ENCODE peak calls at places on chromosome 12, in five cellular contexts. A is GM12878, D is K562, R is HepG2, Y is A549. P is an unnamed sample.

GRCh38 chr12:53208877-53209463 is 1.9 kb upstream of the ITGB7 start:
- DNase-seq in A (no peak), D (no peak), R (no peak), Y (no peak), P (peak)

GRCh38 chr12:121992059-121992879 is 29.4 kb upstream of the BCL7A start:
- DNase-seq in A (peak), D (no peak), R (peak), Y (peak), P (no peak)

GRCh38 chr12:92987846-92988621 is 58.9 kb upstream of the EEA1 start:
- DNase-seq in A (peak), D (no peak), R (peak), Y (no peak), P (peak)

GRCh38 chr12:27573972-27574371 is 50.0 kb downstream of the PPFIBP1 start:
- DNase-seq in A (no peak), D (no peak), R (no peak), Y (no peak), P (no peak)

GRCh38 chr12:68131867-68132414 is 27.6 kb downstream of the IFNG start:
- DNase-seq in A (no peak), D (no peak), R (no peak), Y (no peak), P (no peak)

GRCh38 chr12:115941362-115941761 is 336.1 kb downstream of the MED13L start:
- DNase-seq in A (no peak), D (no peak), R (no peak), Y (no peak), P (peak)

GRCh38 chr12:120126635-120127005 is 10.1 kb upstream of the RAB35 start:
- DNase-seq in A (no peak), D (no peak), R (no peak), Y (no peak), P (peak)

GRCh38 chr12:130281157-130281799 is 56.4 kb upstream of the PIWIL1 start:
- DNase-seq in A (no peak), D (peak), R (no peak), Y (peak), P (peak)

GRCh38 chr12:120630139-120630895 is 10.1 kb upstream of the CABP1 start:
- DNase-seq in A (no peak), D (no peak), R (no peak), Y (no peak), P (no peak)

GRCh38 chr12:132731574-132731973 is 20.9 kb downstream of the PGAM5 start:
- DNase-seq in A (no peak), D (no peak), R (no peak), Y (no peak), P (no peak)

GRCh38 chr12:120584343-120585149 is 3.3 kb upstream of the POP5 start:
- DNase-seq in A (no peak), D (peak), R (no peak), Y (peak), P (peak)

GRCh38 chr12:70165450-70165849 is 77.8 kb upstream of the CNOT2 start:
- DNase-seq in A (no peak), D (peak), R (no peak), Y (no peak), P (peak)

GRCh38 chr12:49069507-49070346 is at the start of gene RHEBL1:
- DNase-seq in A (peak), D (peak), R (peak), Y (peak), P (peak)

GRCh38 chr12:27922591-27923139 is 49.9 kb downstream of the PTHLH start:
- DNase-seq in A (no peak), D (no peak), R (no peak), Y (no peak), P (no peak)

GRCh38 chr12:114400925-114401324 is 5.0 kb downstream of the TBX5 start:
- DNase-seq in A (no peak), D (no peak), R (no peak), Y (no peak), P (no peak)

GRCh38 chr12:31804185-31804504 is 75.3 kb upstream of the AMN1 start:
- DNase-seq in A (no peak), D (no peak), R (no peak), Y (no peak), P (no peak)

GRCh38 chr12:102052192-102053061 is 9.4 kb downstream of the WASHC3 start:
- DNase-seq in A (no peak), D (no peak), R (no peak), Y (no peak), P (no peak)

GRCh38 chr12:101857043-101857558 is 20.3 kb upstream of the DRAM1 start:
- DNase-seq in A (no peak), D (no peak), R (no peak), Y (no peak), P (peak)

GRCh38 chr12:30928356-30929264 is 2.1 kb downstream of the TSPAN11 start:
- DNase-seq in A (no peak), D (no peak), R (no peak), Y (no peak), P (no peak)

GRCh38 chr12:34396861-34397590 is 374.7 kb downstream of the ALG10 start:
- DNase-seq in A (no peak), D (no peak), R (no peak), Y (no peak), P (no peak)

GRCh38 chr12:128811806-128812205 is 12.0 kb downstream of the SLC15A4 start:
- DNase-seq in A (no peak), D (no peak), R (no peak), Y (no peak), P (no peak)

GRCh38 chr12:6494351-6494743 is 445 bp downstream of the NCAPD2 start:
- DNase-seq in A (no peak), D (no peak), R (no peak), Y (no peak), P (no peak)

GRCh38 chr12:123062682-123063426 is 82.4 kb downstream of the ARL6IP4 start:
- DNase-seq in A (no peak), D (peak), R (peak), Y (peak), P (peak)

GRCh38 chr12:26319511-26319910 is 124.1 kb downstream of the SSPN start:
- DNase-seq in A (no peak), D (no peak), R (peak), Y (no peak), P (no peak)

GRCh38 chr12:133256321-133256720 is 20.6 kb upstream of the ANHX start:
- DNase-seq in A (no peak), D (no peak), R (no peak), Y (no peak), P (no peak)

GRCh38 chr12:46934374-46935111 is 108.7 kb upstream of the SLC38A4 start:
- DNase-seq in A (no peak), D (no peak), R (peak), Y (no peak), P (no peak)

GRCh38 chr12:46930101-46930500 is 104.3 kb upstream of the SLC38A4 start:
- DNase-seq in A (no peak), D (no peak), R (no peak), Y (no peak), P (no peak)

GRCh38 chr12:46936042-46936441 is 110.2 kb upstream of the SLC38A4 start:
- DNase-seq in A (no peak), D (no peak), R (no peak), Y (no peak), P (no peak)

GRCh38 chr12:46935448-46935847 is 109.7 kb upstream of the SLC38A4 start:
- DNase-seq in A (no peak), D (no peak), R (no peak), Y (no peak), P (no peak)

GRCh38 chr12:46933947-46934346 is 108.2 kb upstream of the SLC38A4 start:
- DNase-seq in A (no peak), D (peak), R (peak), Y (peak), P (peak)
- TF ChIP-seq MYC in A (no peak), D (no peak), R (no peak), Y (no peak), P (no peak)

GRCh38 chr12:11902525-11902875 is 168.2 kb upstream of the BCL2L14 start:
- DNase-seq in A (no peak), D (no peak), R (no peak), Y (no peak), P (no peak)

GRCh38 chr12:11907625-11908024 is 163.1 kb upstream of the BCL2L14 start:
- DNase-seq in A (no peak), D (no peak), R (no peak), Y (no peak), P (no peak)

GRCh38 chr12:11906284-11906935 is 164.3 kb upstream of the BCL2L14 start:
- DNase-seq in A (no peak), D (no peak), R (no peak), Y (no peak), P (no peak)

GRCh38 chr12:11901687-11902524 is 168.8 kb upstream of the BCL2L14 start:
- DNase-seq in A (no peak), D (no peak), R (no peak), Y (no peak), P (no peak)

GRCh38 chr12:11904124-11904523 is 166.6 kb upstream of the BCL2L14 start:
- DNase-seq in A (no peak), D (no peak), R (no peak), Y (no peak), P (no peak)
- TF ChIP-seq MYC in A (no peak), D (no peak), R (no peak), Y (no peak), P (no peak)

GRCh38 chr12:110776410-110776809 is 33.7 kb upstream of the PPP1CC start:
- DNase-seq in A (peak), D (no peak), R (no peak), Y (no peak), P (no peak)

GRCh38 chr12:110778801-110779577 is 36.3 kb upstream of the PPP1CC start:
- DNase-seq in A (no peak), D (no peak), R (no peak), Y (no peak), P (peak)

GRCh38 chr12:110782922-110783321 is 40.2 kb upstream of the PPP1CC start:
- DNase-seq in A (no peak), D (no peak), R (no peak), Y (no peak), P (no peak)

GRCh38 chr12:110782068-110782467 is 39.4 kb upstream of the PPP1CC start:
- DNase-seq in A (no peak), D (peak), R (no peak), Y (no peak), P (peak)

GRCh38 chr12:110780448-110780847 is 37.8 kb upstream of the PPP1CC start:
- DNase-seq in A (no peak), D (no peak), R (no peak), Y (no peak), P (no peak)
- TF ChIP-seq MYC in A (no peak), D (no peak), R (no peak), Y (no peak), P (no peak)

DNA sequence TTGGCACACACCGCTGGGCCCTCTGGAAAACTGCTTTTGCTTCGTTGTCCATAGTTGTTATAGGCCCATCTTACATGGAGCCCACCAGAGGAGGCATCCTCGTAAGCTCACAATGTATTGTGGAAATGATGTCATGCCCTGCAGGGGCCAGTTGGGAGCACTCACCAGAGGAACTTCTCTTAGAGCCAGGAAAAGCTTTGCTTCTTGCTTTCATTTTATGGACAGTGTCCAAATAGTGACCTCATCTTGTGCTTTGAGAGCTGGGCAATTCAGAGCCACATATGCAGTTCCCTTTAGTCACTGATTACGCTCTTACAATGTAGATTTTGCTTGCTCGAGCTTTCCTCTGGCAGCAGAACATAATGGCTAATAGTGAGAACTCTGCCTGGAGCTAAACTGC is 275.6 kb downstream of the AACS start:
- DNase-seq in A (no peak), D (no peak), R (peak), Y (no peak), P (peak)
- TF ChIP-seq MYC in A (no peak), D (no peak), R (no peak), Y (no peak), P (no peak)

DNA sequence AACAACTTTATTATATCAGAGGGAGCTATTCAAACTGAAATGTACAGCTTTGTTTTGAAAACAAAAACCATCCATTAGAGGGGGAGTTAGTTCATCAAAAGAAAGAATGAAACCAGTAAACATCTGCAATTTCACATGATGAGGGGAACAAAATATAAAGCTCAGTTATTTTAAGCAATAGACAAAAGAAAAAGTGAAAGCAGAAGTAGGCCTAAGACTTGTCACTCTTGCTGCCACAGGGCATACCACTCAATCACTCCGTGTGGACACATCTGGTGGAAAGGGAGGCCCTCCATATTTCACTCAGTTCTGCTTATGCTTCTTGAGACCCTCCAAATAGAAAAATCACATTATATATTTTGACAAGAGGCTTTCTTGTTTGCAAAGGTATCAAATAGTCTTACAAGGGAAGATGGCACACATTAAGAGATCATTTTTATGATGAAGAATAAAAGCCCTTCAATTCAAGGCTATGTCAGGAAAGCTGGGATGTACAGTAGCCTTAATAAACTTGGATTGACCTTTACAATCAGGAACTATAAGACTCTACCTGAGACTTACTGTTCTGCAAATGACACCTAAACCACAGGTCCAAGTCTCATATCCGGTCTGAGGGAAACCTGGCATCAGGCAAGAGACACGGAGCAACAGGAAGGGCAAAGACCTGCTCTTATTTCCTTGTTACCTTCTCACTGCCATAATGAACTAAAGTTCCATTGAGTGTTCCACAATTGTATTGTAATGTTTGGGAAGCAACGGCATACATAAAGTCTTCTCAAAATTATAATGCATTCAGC is 222.5 kb upstream of the GRIP1 start:
- DNase-seq in A (peak), D (no peak), R (no peak), Y (no peak), P (peak)
- TF ChIP-seq MYC in A (no peak), D (no peak), R (no peak), Y (no peak), P (no peak)

DNA sequence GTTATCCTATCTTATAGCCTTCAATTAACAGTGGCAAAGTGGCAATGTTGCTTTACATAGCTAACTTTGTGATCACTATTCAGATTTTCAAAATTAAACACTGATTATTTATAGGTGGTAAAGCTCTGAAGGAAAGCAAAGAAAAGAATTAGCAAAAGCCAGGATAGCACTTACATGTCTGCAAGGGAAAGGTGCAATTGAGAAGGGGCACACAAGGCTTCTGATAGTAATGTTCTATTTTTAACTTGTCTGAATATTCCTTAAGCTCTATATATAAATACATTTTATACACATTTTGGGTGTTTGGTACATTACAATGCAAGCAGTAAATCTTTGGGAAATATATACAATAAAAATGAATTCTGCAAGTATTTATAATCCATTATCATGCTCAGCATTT is 10.9 kb downstream of the NAP1L1 start:
- DNase-seq in A (no peak), D (no peak), R (no peak), Y (no peak), P (no peak)
- TF ChIP-seq MYC in A (no peak), D (no peak), R (no peak), Y (no peak), P (no peak)

GRCh38 chr12:58537278-58537677 is 383.0 kb downstream of the LRIG3 start:
- DNase-seq in A (no peak), D (no peak), R (peak), Y (no peak), P (no peak)
- TF ChIP-seq MYC in A (no peak), D (no peak), R (no peak), Y (no peak), P (no peak)

P was measured in NB4.